ENCODE peak calls at places on chromosomes 1 and 21, in seven cellular contexts. E is GM12865; P is T-helper 9 cell; L is NCI-H1092 treated with DMSO at 0.1 percent for 48 hours; R is NAMALWA; V is PC-3; O is activated CD4-positive, alpha-beta T cell treated with anti-CD3 and anti-CD28 coated beads, Interleukin-2, amount 10 ng/mL, durations not matched to agents 7 days and 5 days. Q is an unnamed sample.

GRCh38 chr21:41616063-41616591 is 108.2 kb upstream of the TMPRSS2 start:
- DNase-seq in E (no peak), P (no peak), L (no peak), R (no peak), V (peak; percentile 42), O (no peak), Q (no peak)

GRCh38 chr21:39313042-39313456 is 383 bp downstream of the BRWD1 start:
- DNase-seq in E (peak; percentile 31), P (peak; percentile 15), L (peak; percentile 72), R (no peak), V (no peak), O (no peak), Q (no peak)

GRCh38 chr1:89739013-89739843 is 81.6 kb upstream of the LRRC8D start:
- DNase-seq in E (peak; percentile 41), P (no peak), L (no peak), R (no peak), V (no peak), O (no peak), Q (no peak)

GRCh38 chr1:85363526-85363925 is 87.1 kb upstream of the BCL10 start:
- DNase-seq in E (no peak), P (no peak), L (no peak), R (no peak), V (no peak), O (no peak), Q (no peak)

GRCh38 chr1:152517237-152517811 is 3.0 kb downstream of the CRCT1 start:
- DNase-seq in E (no peak), P (no peak), L (no peak), R (no peak), V (peak; percentile 48), O (no peak), Q (no peak)

GRCh38 chr1:244945109-244945671 is 80.8 kb upstream of the HNRNPU start:
- DNase-seq in E (peak; percentile 85), P (no peak), L (no peak), R (no peak), V (no peak), O (no peak), Q (no peak)

GRCh38 chr1:67939176-67939751 is 106.0 kb upstream of the GNG12 start:
- DNase-seq in E (no peak), P (no peak), L (peak; percentile 53), R (no peak), V (no peak), O (no peak), Q (no peak)

GRCh38 chr1:36154765-36155559 is 998 bp upstream of the MAP7D1 start:
- DNase-seq in E (no peak), P (no peak), L (peak; percentile 41), R (no peak), V (no peak), O (no peak), Q (no peak)

GRCh38 chr1:234645474-234645953 is 35.5 kb upstream of the IRF2BP2 start:
- DNase-seq in E (no peak), P (no peak), L (no peak), R (no peak), V (no peak), O (no peak), Q (no peak)

GRCh38 chr21:37368536-37369279 is 2.1 kb downstream of the DYRK1A start:
- DNase-seq in E (peak; percentile 22), P (no peak), L (no peak), R (peak; percentile 50), V (peak; percentile 68), O (no peak), Q (no peak)

GRCh38 chr1:27109103-27109822 is 45.7 kb downstream of the SLC9A1 start:
- DNase-seq in E (peak; percentile 36), P (no peak), L (no peak), R (peak; percentile 44), V (peak; percentile 61), O (peak; percentile 33), Q (no peak)

GRCh38 chr1:241156231-241156965 is 200.6 kb downstream of the RGS7 start:
- DNase-seq in E (no peak), P (no peak), L (no peak), R (no peak), V (peak; percentile 97), O (no peak), Q (no peak)

GRCh38 chr1:94336991-94337390 is 81.2 kb upstream of the ABCD3 start:
- DNase-seq in E (no peak), P (no peak), L (no peak), R (no peak), V (peak; percentile 33), O (no peak), Q (no peak)

GRCh38 chr1:211541715-211542477 is 37.1 kb downstream of the SLC30A1 start:
- DNase-seq in E (no peak), P (no peak), L (no peak), R (no peak), V (peak; percentile 27), O (no peak), Q (no peak)

GRCh38 chr1:3522564-3523270 is 68.3 kb downstream of the ARHGEF16 start:
- DNase-seq in E (no peak), P (no peak), L (no peak), R (no peak), V (no peak), O (no peak), Q (no peak)

GRCh38 chr1:107594541-107594940 is 370.4 kb downstream of the VAV3 start:
- DNase-seq in E (no peak), P (no peak), L (no peak), R (no peak), V (peak; percentile 64), O (no peak), Q (no peak)

GRCh38 chr1:54356680-54357147 is 49.5 kb downstream of the SSBP3 start:
- DNase-seq in E (peak; percentile 70), P (no peak), L (no peak), R (peak; percentile 13), V (no peak), O (peak; percentile 55), Q (peak; percentile 17)

GRCh38 chr1:94281361-94282142 is 44.2 kb upstream of the ARHGAP29 start:
- DNase-seq in E (no peak), P (no peak), L (no peak), R (no peak), V (peak; percentile 17), O (no peak), Q (no peak)

GRCh38 chr21:36846624-36847023 is 119.8 kb downstream of the HLCS start:
- DNase-seq in E (no peak), P (no peak), L (no peak), R (no peak), V (no peak), O (no peak), Q (no peak)

Q was measured in CD8-positive, alpha-beta memory T cell.